ENCODE peak calls at places on chromosomes 12 and 14, in five cellular contexts. X, M, R, S and V are unnamed samples.

GRCh38 chr14:65502676-65503124 is 90.2 kb downstream of the FUT8 start:
- DNase-seq in M (no peak), R (peak), X (no peak), S (no peak), V (no peak)

GRCh38 chr12:52081263-52081733 is 1.8 kb downstream of the SMIM41 start:
- DNase-seq in R (no peak), S (peak), X (no peak), M (no peak), V (no peak)

GRCh38 chr12:85951823-85952222 is 77.7 kb downstream of the NTS start:
- DNase-seq in X (no peak), R (peak), S (no peak), M (no peak), V (no peak)

GRCh38 chr14:103540816-103541493 is 12.0 kb downstream of the TRMT61A start:
- DNase-seq in S (no peak), X (no peak), R (no peak), M (no peak), V (no peak)

GRCh38 chr12:91921555-91921954 is 224.1 kb downstream of the BTG1 start:
- DNase-seq in M (no peak), S (no peak), R (no peak), X (no peak), V (no peak)

GRCh38 chr14:54609576-54609975 is 42.6 kb downstream of the SAMD4A start:
- DNase-seq in S (no peak), R (no peak), M (no peak), X (no peak), V (no peak)

GRCh38 chr12:109677323-109677722 is 36.3 kb upstream of the FAM222A start:
- DNase-seq in S (no peak), R (no peak), M (no peak), X (no peak), V (no peak)

GRCh38 chr12:1375323-1375722 is 219.1 kb downstream of the FBXL14 start:
- DNase-seq in S (no peak), X (no peak), R (no peak), M (no peak), V (no peak)

GRCh38 chr12:64083285-64084210 is 138.5 kb downstream of the KICS2 start:
- DNase-seq in M (no peak), X (peak), S (no peak), R (peak), V (no peak)

GRCh38 chr12:118073768-118074167 is 12.8 kb upstream of the WSB2 start:
- DNase-seq in X (no peak), S (no peak), M (no peak), R (no peak), V (no peak)